ENCODE peak calls at places on chromosomes 16 and 17, in four cellular contexts. P is activated CD8-positive, alpha-beta T cell treated with anti-CD3 and anti-CD28 coated beads for 36 hours; I is stomach; J is adipocyte. K is an unnamed sample.

GRCh38 chr16:82834156-82834758 is 207.5 kb downstream of the CDH13 start:
- DNase-seq in P (no peak), J (no peak), I (no peak), K (no peak)

GRCh38 chr16:83958842-83959565 is 6.0 kb downstream of the OSGIN1 start:
- DNase-seq in J (no peak), P (no peak), I (no peak), K (no peak)

GRCh38 chr17:11979795-11980194 is 17.5 kb downstream of the ZNF18 start:
- DNase-seq in J (no peak), P (no peak), I (no peak), K (no peak)

GRCh38 chr16:77077523-77077922 is 113.5 kb upstream of the MON1B start:
- DNase-seq in J (no peak), P (no peak), I (no peak), K (no peak)

GRCh38 chr17:1413281-1413791 is 13.3 kb upstream of the YWHAE start:
- DNase-seq in I (peak; percentile 89), J (peak; percentile 72), P (no peak), K (peak; percentile 85)

GRCh38 chr17:44842748-44843147 is 4.9 kb upstream of the HIGD1B start:
- DNase-seq in J (no peak), I (no peak), P (no peak), K (no peak)

GRCh38 chr16:24041834-24042631 is 206.2 kb downstream of the PRKCB start:
- DNase-seq in J (peak; percentile 78), P (peak; percentile 92), I (peak; percentile 62), K (peak; percentile 40)

GRCh38 chr16:84367750-84368320 is 503 bp upstream of the ATP2C2 start:
- DNase-seq in I (peak; percentile 44), J (no peak), P (no peak), K (no peak)

GRCh38 chr16:21602785-21603184 is 3.4 kb downstream of the METTL9 start:
- DNase-seq in P (no peak), I (no peak), J (no peak), K (no peak)

GRCh38 chr17:75846701-75847594 is 2.7 kb upstream of the UNC13D start:
- DNase-seq in P (no peak), I (no peak), J (no peak), K (peak; percentile 84)

GRCh38 chr17:7343250-7343649 is 6.9 kb downstream of the ACAP1 start:
- DNase-seq in P (no peak), J (no peak), I (no peak), K (no peak)

GRCh38 chr17:80955673-80956306 is 35.9 kb upstream of the CHMP6 start:
- DNase-seq in P (no peak), J (no peak), I (no peak), K (no peak)

GRCh38 chr17:31499771-31500554 is 108.5 kb downstream of the RAB11FIP4 start:
- DNase-seq in P (peak; percentile 81), I (peak; percentile 70), J (peak; percentile 44), K (peak; percentile 76)

GRCh38 chr17:47685556-47686275 is 8.2 kb upstream of the TBKBP1 start:
- DNase-seq in J (no peak), I (no peak), P (no peak), K (no peak)

GRCh38 chr16:318628-319027 is 33.9 kb downstream of the AXIN1 start:
- DNase-seq in I (no peak), P (peak; percentile 31), J (no peak), K (no peak)

GRCh38 chr16:6031102-6031501 is 933.5 kb upstream of the EEF2KMT start:
- DNase-seq in J (no peak), I (no peak), P (no peak), K (no peak)

GRCh38 chr16:66524601-66525164 is 25.2 kb downstream of the TK2 start:
- DNase-seq in I (no peak), P (no peak), J (no peak), K (peak; percentile 71)